ENCODE peak calls at places on chromosomes 4 and X, in five cellular contexts. K, Z, C, F and P are unnamed samples.
A peak's percentile ranks its signal among the peaks of the same experiment; 100 is the strongest.

GRCh38 chr4:74230902-74231499 is 73.1 kb downstream of the MTHFD2L start:
- DNase-seq in K (peak; percentile 74), F (peak; percentile 76), C (no peak), Z (no peak), P (no peak)

GRCh38 chr4:83890231-83890630 is 354.3 kb downstream of the GPAT3 start:
- DNase-seq in Z (no peak), C (no peak), F (no peak), K (no peak), P (no peak)

GRCh38 chr4:36716874-36717273 is 435.5 kb downstream of the DTHD1 start:
- DNase-seq in Z (no peak), F (no peak), C (no peak), K (no peak), P (no peak)

GRCh38 chr4:145132521-145133098 is 34.5 kb downstream of the ABCE1 start:
- DNase-seq in C (no peak), K (no peak), F (no peak), Z (no peak), P (no peak)

GRCh38 chrX:39308126-39308525 is 506.9 kb downstream of the MID1IP1 start:
- DNase-seq in Z (no peak), C (no peak), K (no peak), F (no peak), P (no peak)

GRCh38 chr4:91936301-91936700 is 367.5 kb upstream of the GRID2 start:
- DNase-seq in F (no peak), Z (no peak), K (no peak), C (no peak), P (no peak)

GRCh38 chr4:153589703-153590595 is 94.1 kb upstream of the TLR2 start:
- DNase-seq in K (no peak), C (no peak), F (no peak), Z (no peak), P (no peak)

GRCh38 chr4:133148690-133149363 is at the start of gene PCDH10:
- DNase-seq in C (peak; percentile 94), Z (peak; percentile 44), K (peak; percentile 73), F (peak; percentile 71), P (peak; percentile 97)

GRCh38 chr4:141102367-141102766 is 30.9 kb downstream of the RNF150 start:
- DNase-seq in F (no peak), K (no peak), C (no peak), Z (no peak), P (no peak)

GRCh38 chrX:155615938-155616337 is 3.2 kb upstream of the TMLHE start:
- DNase-seq in F (no peak), C (no peak), K (no peak), Z (no peak), P (no peak)

GRCh38 chr4:15003441-15003890 is 1.2 kb downstream of the CPEB2 start:
- DNase-seq in C (peak; percentile 82), F (peak; percentile 37), K (peak; percentile 68), Z (peak; percentile 61), P (no peak)

GRCh38 chr4:10371869-10372471 is 85.3 kb downstream of the ZNF518B start:
- DNase-seq in K (no peak), C (no peak), Z (peak; percentile 63), F (no peak), P (peak; percentile 74)

GRCh38 chrX:122269243-122269781 is 914.8 kb upstream of the GRIA3 start:
- DNase-seq in Z (no peak), F (no peak), K (no peak), C (no peak), P (no peak)

GRCh38 chr4:8392591-8393190 is 47.8 kb downstream of the ACOX3 start:
- DNase-seq in F (no peak), K (no peak), C (no peak), Z (peak; percentile 20), P (no peak)

GRCh38 chrX:149495573-149496071 is 9.5 kb downstream of the IDS start:
- DNase-seq in C (no peak), K (no peak), F (no peak), Z (no peak), P (no peak)

GRCh38 chr4:16573744-16574143 is 324.7 kb downstream of the LDB2 start:
- DNase-seq in F (no peak), K (no peak), C (no peak), Z (no peak), P (no peak)

GRCh38 chr4:3374011-3374645 is 67.6 kb upstream of the HGFAC start:
- DNase-seq in Z (no peak), K (no peak), F (no peak), C (peak; percentile 56), P (no peak)

GRCh38 chr4:183396187-183396738 is 48.2 kb upstream of the CDKN2AIP start:
- DNase-seq in K (no peak), F (no peak), C (no peak), Z (no peak), P (no peak)

GRCh38 chr4:168636506-168637176 is 139.8 kb downstream of the PALLD start:
- DNase-seq in K (no peak), F (no peak), Z (no peak), C (no peak), P (no peak)

GRCh38 chr4:84482564-84483563 is 16.2 kb downstream of the NKX6-1 start:
- DNase-seq in F (no peak), K (peak; percentile 64), Z (no peak), C (no peak), P (no peak)

GRCh38 chr4:113447695-113448265 is 313.8 kb downstream of the CAMK2D start:
- DNase-seq in F (no peak), Z (no peak), C (no peak), K (no peak), P (no peak)

GRCh38 chr4:113445286-113445685 is 316.3 kb downstream of the CAMK2D start:
- DNase-seq in K (peak; percentile 21), C (peak; percentile 85), Z (no peak), F (no peak), P (no peak)

GRCh38 chr4:113444386-113444785 is 317.2 kb downstream of the CAMK2D start:
- DNase-seq in Z (no peak), K (no peak), F (no peak), C (no peak), P (no peak)

GRCh38 chr4:113447061-113447460 is 314.5 kb downstream of the CAMK2D start:
- DNase-seq in K (no peak), F (no peak), C (no peak), Z (no peak), P (no peak)

GRCh38 chr4:113446019-113446418 is 315.5 kb downstream of the CAMK2D start:
- DNase-seq in Z (no peak), C (no peak), F (no peak), K (no peak), P (no peak)
- TF ChIP-seq POLR2AphosphoS5 in Z (no peak), C (no peak), F (no peak), K (no peak), P (no peak)

GRCh38 chrX:17412692-17413091 is 37.7 kb downstream of the NHS start:
- DNase-seq in C (no peak), Z (no peak), K (no peak), F (no peak), P (no peak)
- H3K4me1 ChIP-seq in C (no peaks in the 10 kb centered on the region), Z (no peaks in the 10 kb centered on the region), K (no peaks in the 10 kb centered on the region), F (no peaks in the 10 kb centered on the region), P (peaks cover 10% of the 10 kb centered on the region)

DNA sequence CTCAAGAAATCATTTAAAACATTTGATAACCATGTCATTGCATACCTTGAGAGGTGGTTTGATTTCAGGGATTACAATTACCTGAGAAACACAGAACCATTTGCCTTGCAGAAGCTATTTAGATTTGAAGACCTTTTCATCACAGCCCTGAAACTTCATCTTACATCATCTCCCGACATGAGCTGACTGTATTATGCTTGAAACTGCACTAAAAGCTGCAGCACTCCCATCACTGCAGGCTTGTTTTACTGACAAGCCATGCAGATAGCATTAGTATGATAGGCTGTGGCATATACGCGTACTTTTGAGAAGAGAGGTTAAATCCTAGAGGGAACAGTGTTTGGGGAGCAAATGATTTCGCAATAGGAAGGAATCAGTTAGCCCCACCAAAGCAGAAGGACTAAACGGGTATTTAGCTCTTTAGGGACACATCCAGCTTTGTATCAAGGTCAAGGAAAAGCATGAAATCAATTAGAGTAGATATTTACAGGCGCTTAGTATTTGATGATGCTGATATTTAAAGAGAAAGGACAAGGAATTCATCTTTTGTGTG is 133.2 kb upstream of the DIAPH2 start:
- DNase-seq in C (no peak), Z (no peak), K (no peak), F (no peak), P (no peak)
- TF ChIP-seq EP300 in C (no peak), Z (no peak), K (no peak), F (no peak), P (no peak)

DNA sequence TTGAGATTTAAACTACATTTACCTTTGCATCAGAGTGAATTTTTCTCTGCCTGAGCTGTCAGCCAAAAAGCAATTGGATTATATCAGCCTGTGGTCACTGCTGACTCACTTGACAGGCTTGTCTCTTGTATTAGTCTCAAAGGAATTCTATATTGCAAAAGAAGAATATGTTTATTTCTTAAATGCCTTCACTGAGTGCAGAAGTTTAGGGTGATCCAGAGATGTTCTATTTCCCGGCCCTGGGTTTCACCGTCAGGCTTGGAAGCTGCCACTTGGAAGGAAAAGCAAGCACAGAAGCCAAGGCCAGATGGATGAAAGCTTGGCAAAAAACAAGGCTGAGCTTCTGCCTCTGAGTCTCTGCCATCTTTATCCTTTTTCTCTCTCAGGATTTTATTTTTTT is 80.9 kb downstream of the FAM114A1 start:
- DNase-seq in K (peak; percentile 49), F (no peak), C (peak; percentile 94), Z (no peak), P (no peak)
- TF ChIP-seq POLR2AphosphoS5 in K (peak; percentile 86), F (no peak), C (peak; percentile 92), Z (no peak), P (peak; percentile 86)

GRCh38 chr4:173211838-173212237 is 43.2 kb downstream of the GALNT7 start:
- DNase-seq in C (no peak), Z (no peak), F (no peak), K (no peak), P (no peak)
- H3K4me1 ChIP-seq in C (no peaks in the 10 kb centered on the region), Z (peaks cover 23% of the 10 kb centered on the region), F (no peaks in the 10 kb centered on the region), K (no peaks in the 10 kb centered on the region), P (peaks cover 4% of the 10 kb centered on the region)

GRCh38 chrX:1480082-1480785 is 27.5 kb upstream of the ASMTL start:
- DNase-seq in F (no peak), Z (no peak), K (no peak), C (peak; percentile 39), P (peak; percentile 31)

GRCh38 chrX:1475881-1476280 is 23.2 kb upstream of the ASMTL start:
- DNase-seq in K (no peak), C (no peak), F (no peak), Z (no peak), P (peak; percentile 50)

GRCh38 chrX:1477229-1477628 is 24.5 kb upstream of the ASMTL start:
- DNase-seq in K (no peak), C (no peak), F (no peak), Z (no peak), P (no peak)

GRCh38 chrX:1476682-1477081 is 24.0 kb upstream of the ASMTL start:
- DNase-seq in C (peak; percentile 17), Z (no peak), K (no peak), F (no peak), P (peak; percentile 19)

DNA sequence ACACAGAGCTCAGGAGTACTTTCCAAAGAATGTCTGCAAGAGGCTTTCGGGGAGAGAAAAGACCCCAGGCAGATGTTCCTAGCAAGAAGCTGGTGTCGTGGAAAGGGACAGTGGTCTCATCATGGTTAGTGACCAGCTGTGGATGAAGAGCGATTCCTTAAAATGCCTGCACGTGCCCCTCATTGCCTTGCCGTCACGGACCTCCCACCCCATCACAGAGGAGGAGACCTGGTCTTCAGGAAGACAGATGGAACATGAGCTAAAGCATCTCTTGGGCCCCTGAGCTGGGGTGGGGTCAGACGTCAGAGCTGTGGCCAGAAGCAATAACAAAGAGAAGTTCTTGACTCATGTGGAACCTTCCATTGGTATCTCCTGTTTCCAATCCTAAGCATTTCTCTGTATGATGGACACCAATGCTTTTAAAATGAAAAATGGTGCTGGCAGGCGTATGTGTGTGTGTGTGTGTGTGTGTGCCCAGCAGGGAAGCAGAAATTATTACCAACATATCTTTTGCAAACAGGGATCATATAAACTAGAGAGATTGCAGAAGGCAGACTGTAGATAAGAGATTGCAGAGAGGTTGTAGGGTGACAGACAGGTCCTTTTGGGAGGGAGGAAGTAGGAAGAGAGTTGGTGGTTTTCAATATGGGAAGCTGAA is 25.2 kb upstream of the ASMTL start:
- DNase-seq in C (peak; percentile 18), Z (no peak), K (no peak), F (no peak), P (peak; percentile 77)
- TF ChIP-seq EP300 in C (no peak), Z (peak; percentile 86), K (no peak), F (no peak), P (no peak)